ENCODE peak calls at places on chromosomes 13 and 19, in eight cellular contexts. P is PC-9; V is neural progenitor cell; L is PC-3; X is left lung; B is psoas muscle; A is mammary epithelial cell; S is CD4-positive, alpha-beta T cell. C is an unnamed sample. For H3K9me3 and H3K27me3, the result is how much of the 10 kb centered on the place peaks cover.

GRCh38 chr13:21106089-21106488 is 44.7 kb upstream of the LATS2 start:
- DNase-seq in P (no peak), V (no peak), L (peak), X (no peak), B (no peak), A (no peak), S (no peak), C (no peak)

GRCh38 chr13:59674616-59675015 is 489.1 kb downstream of the DIAPH3 start:
- DNase-seq in P (no peak), V (no peak), L (no peak), X (no peak), B (no peak), A (no peak), S (no peak), C (no peak)

GRCh38 chr19:48064509-48064908 is 20.6 kb upstream of the CABP5 start:
- DNase-seq in P (no peak), V (no peak), L (no peak), X (no peak), B (no peak), A (no peak), S (no peak), C (no peak)

GRCh38 chr19:33290956-33291622 is 11.2 kb downstream of the CEBPA start:
- DNase-seq in P (peak), V (no peak), L (peak), X (peak), B (no peak), A (peak), S (no peak), C (peak)

GRCh38 chr19:2827840-2828489 is 8.3 kb downstream of the ZNF554 start:
- DNase-seq in P (no peak), V (no peak), L (no peak), X (no peak), B (no peak), A (no peak), S (no peak), C (no peak)

GRCh38 chr19:40555978-40556689 is 20.5 kb upstream of the SHKBP1 start:
- DNase-seq in P (no peak), V (no peak), L (no peak), X (no peak), B (no peak), A (no peak), S (no peak), C (no peak)

GRCh38 chr13:21443171-21443570 is 15.9 kb downstream of the ZDHHC20 start:
- DNase-seq in P (no peak), V (no peak), L (no peak), X (no peak), B (no peak), A (no peak), S (no peak), C (no peak)

GRCh38 chr19:58568731-58569130 is 4.4 kb downstream of the MZF1 start:
- DNase-seq in P (no peak), V (no peak), L (no peak), X (no peak), B (peak), A (no peak), S (no peak), C (no peak)

GRCh38 chr13:99395436-99395835 is 88.2 kb upstream of the GPR183 start:
- DNase-seq in P (no peak), V (no peak), L (no peak), X (no peak), B (no peak), A (no peak), S (no peak), C (no peak)

GRCh38 chr19:45667620-45668341 is at the start of gene GIPR:
- DNase-seq in P (peak), V (peak), L (peak), X (peak), B (peak), A (peak), S (peak), C (no peak)

GRCh38 chr13:25371608-25372274 is at the start of gene ATP8A2:
- DNase-seq in P (no peak), V (peak), L (no peak), X (no peak), B (no peak), A (no peak), S (no peak), C (no peak)

GRCh38 chr13:73077867-73078266 is 19.1 kb downstream of the KLF5 start:
- DNase-seq in P (no peak), V (no peak), L (no peak), X (no peak), B (no peak), A (no peak), S (no peak), C (no peak)

GRCh38 chr13:113589251-113589960 is 4.9 kb downstream of the TFDP1 start:
- DNase-seq in P (no peak), V (no peak), L (no peak), X (no peak), B (no peak), A (no peak), S (no peak), C (peak)

GRCh38 chr13:102089177-102089576 is 312.7 kb downstream of the FGF14 start:
- DNase-seq in P (no peak), V (no peak), L (peak), X (no peak), B (no peak), A (no peak), S (no peak), C (no peak)
- TF ChIP-seq CTCF in P (peak), V (peak), L (peak), X (no peak), B (no peak), A (peak), S (no peak), C (peak)

DNA sequence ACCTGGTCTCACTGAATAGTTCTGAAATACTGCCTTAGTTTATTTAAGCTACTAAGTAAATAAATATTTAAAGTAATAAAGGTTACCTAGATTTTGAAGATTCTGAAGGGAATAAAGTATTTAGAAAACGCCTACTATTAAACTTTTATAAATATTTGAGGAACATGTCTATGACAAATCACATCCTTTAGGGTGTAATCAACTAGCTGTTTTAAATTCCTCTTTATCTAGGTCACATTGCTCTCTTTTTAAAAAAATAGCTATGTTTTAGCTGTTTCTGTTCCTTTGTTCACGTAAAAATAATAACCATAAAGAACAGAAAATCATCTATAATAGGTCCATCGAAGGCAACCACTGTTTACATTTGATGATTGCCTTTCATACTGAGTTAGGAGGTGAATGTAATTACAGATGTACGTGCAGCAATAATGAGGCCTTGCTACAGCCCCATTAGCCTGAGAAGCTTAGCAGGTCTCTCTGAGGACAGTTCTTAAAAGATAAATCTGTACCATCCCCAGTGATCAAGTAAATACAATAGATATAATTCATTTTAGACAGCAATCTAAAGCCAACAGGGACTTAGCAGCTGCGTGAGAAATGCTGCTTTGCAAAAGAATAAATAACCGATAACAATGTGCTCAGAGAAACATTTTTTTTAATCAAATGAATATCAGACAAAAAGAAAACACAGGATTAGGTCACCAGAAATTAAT is 449.5 kb downstream of the LIG4 start:
- DNase-seq in P (no peak), V (no peak), L (peak), X (no peak), B (no peak), A (no peak), S (no peak), C (no peak)
- H3K9me3 ChIP-seq in P (under half), V (under half), L (under half), X (under half), B (under half), A (under half), S (under half), C (under half)

DNA sequence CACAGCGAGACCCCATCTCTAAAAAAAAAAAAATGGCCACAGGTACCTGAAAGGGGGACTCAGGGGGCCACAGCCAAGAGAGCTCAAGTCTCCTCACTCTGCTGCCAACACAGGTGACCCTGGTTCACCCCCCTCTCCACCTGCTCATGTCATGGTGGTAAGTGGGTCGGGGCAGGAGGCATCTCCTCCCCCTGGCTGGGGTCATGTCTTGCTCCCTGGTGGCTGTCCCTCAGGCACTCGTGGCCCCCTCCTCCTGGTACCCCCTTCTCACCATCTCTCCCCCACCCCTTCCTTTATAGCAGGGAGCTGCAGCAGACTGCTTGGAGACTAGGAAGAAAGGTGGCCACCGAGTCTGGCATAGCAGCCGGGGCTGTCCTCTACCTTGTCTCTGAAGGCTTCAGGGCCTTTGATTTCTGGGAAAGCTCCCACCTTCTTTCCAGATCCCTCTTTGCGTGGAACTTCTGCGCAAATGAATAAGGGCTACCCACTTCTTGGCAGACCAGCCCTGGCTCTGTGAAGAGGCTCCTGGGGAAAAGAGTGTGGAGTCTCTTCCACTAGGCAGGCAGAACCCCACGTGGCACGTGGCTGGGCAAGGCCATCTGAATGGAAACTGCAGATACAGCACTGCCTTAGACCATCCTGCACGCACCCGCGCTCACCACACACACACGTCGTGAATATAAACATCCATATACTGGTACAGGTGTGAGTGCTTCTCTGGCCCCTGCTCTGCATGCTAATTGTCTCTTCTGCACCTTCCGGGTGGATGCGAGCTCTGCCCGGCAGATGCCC is 20.1 kb upstream of the MIER2 start:
- DNase-seq in P (no peak), V (no peak), L (no peak), X (no peak), B (no peak), A (no peak), S (no peak), C (peak)
- H3K27me3 ChIP-seq in P (under half), V (under half), L (under half), X (under half), B (under half), A (under half), S (under half), C (under half)

GRCh38 chr13:74253161-74253560 is 119.0 kb upstream of the KLF12 start:
- DNase-seq in P (no peak), V (no peak), L (no peak), X (no peak), B (no peak), A (no peak), S (no peak), C (no peak)

GRCh38 chr13:74246398-74246975 is 112.3 kb upstream of the KLF12 start:
- DNase-seq in P (no peak), V (no peak), L (no peak), X (no peak), B (no peak), A (no peak), S (no peak), C (no peak)

GRCh38 chr13:74248477-74248876 is 114.3 kb upstream of the KLF12 start:
- DNase-seq in P (no peak), V (no peak), L (no peak), X (no peak), B (no peak), A (no peak), S (no peak), C (no peak)

GRCh38 chr13:74251778-74252519 is 117.7 kb upstream of the KLF12 start:
- DNase-seq in P (no peak), V (no peak), L (peak), X (no peak), B (no peak), A (peak), S (no peak), C (no peak)

GRCh38 chr13:74250738-74251190 is 116.6 kb upstream of the KLF12 start:
- DNase-seq in P (no peak), V (no peak), L (peak), X (no peak), B (no peak), A (peak), S (no peak), C (no peak)
- TF ChIP-seq CTCF in P (no peak), V (no peak), L (no peak), X (no peak), B (no peak), A (no peak), S (no peak), C (no peak)

GRCh38 chr19:55857149-55857548 is 20.8 kb downstream of the NLRP4 start:
- DNase-seq in P (no peak), V (no peak), L (no peak), X (no peak), B (no peak), A (no peak), S (no peak), C (no peak)

GRCh38 chr19:55855160-55855559 is 18.8 kb downstream of the NLRP4 start:
- DNase-seq in P (no peak), V (no peak), L (no peak), X (no peak), B (no peak), A (no peak), S (no peak), C (no peak)

GRCh38 chr19:55857974-55858373 is 21.6 kb downstream of the NLRP4 start:
- DNase-seq in P (no peak), V (no peak), L (no peak), X (no peak), B (no peak), A (no peak), S (no peak), C (no peak)

DNA sequence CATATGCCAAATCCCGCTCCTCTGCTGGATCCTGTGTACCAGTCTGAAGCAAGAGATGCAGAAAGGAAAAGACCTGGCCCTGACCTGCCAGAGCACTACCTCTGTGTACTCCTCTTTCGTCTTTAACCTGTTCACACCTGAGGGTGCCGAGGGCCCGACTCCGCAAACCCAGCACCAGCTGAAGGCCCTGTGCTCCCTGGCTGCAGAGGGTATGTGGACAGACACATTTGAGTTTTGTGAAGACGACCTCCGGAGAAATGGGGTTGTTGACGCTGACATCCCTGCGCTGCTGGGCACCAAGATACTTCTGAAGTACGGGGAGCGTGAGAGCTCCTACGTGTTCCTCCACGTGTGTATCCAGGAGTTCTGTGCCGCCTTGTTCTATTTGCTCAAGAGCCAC is 22.1 kb downstream of the NLRP4 start:
- DNase-seq in P (no peak), V (no peak), L (no peak), X (no peak), B (no peak), A (no peak), S (no peak), C (no peak)
- H3K9me3 ChIP-seq in P (under half), V (under half), L (under half), X (under half), B (under half), A (under half), S (under half), C (under half)

DNA sequence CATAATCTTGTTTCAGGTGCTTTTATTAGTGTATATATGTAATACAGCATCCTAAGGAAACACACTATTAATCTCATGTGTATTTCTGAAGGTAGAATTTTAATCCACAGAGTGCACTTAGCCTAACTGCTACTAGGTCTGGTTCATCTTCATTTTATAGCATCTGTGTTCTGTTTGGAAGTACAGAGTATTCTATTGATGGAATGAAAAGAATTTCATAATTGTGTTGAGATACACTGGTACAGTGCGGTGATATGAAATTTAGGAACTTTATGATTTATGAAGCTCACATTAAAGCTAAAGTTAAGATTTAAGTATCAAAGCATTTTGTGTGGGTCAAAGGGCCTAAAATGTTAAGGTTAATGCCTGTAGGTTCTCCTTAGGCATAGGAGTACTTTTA is 6.0 kb downstream of the PCDH17 start:
- DNase-seq in P (no peak), V (no peak), L (no peak), X (no peak), B (no peak), A (no peak), S (no peak), C (no peak)
- H3K27me3 ChIP-seq in P (under half), V (half or more), L (under half), X (under half), B (under half), A (under half), S (under half), C (half or more)

C was measured in RWPE2.